ENCODE peak calls at places on chromosomes 12 and 14, in ten cellular contexts. I, D, Q, Z, O, L, C, M, P and T are unnamed samples.

GRCh38 chr14:25150934-25151790 is 101.2 kb upstream of the STXBP6 start:
- DNase-seq in O (no peak), D (no peak), Z (peak; percentile 79), I (peak; percentile 10), M (no peak), Q (peak; percentile 76), P (no peak), C (no peak), L (no peak), T (no peak)

GRCh38 chr14:78486081-78486480 is 315.9 kb downstream of the NRXN3 start:
- DNase-seq in I (no peak), Q (no peak), D (no peak), Z (no peak), P (no peak), M (no peak), L (no peak), C (no peak), O (no peak), T (no peak)

GRCh38 chr14:66038214-66038977 is 447.8 kb upstream of the CCDC196 start:
- DNase-seq in Z (peak; percentile 14), L (no peak), M (peak; percentile 37), Q (peak; percentile 97), O (no peak), I (no peak), D (no peak), C (no peak), P (no peak), T (no peak)

GRCh38 chr12:109286252-109286651 is 22.8 kb downstream of the FOXN4 start:
- DNase-seq in D (no peak), Q (no peak), C (no peak), M (no peak), Z (no peak), I (no peak), P (no peak), O (no peak), L (no peak), T (no peak)

GRCh38 chr12:114744696-114745095 is 60.7 kb upstream of the TBX3 start:
- DNase-seq in O (no peak), Z (no peak), D (no peak), I (no peak), Q (no peak), P (no peak), M (no peak), C (no peak), L (no peak), T (no peak)

GRCh38 chr14:101058571-101058970 is 155.0 kb upstream of the RTL1 start:
- DNase-seq in O (no peak), Z (peak; percentile 57), D (no peak), I (no peak), Q (no peak), L (no peak), C (no peak), M (no peak), P (no peak), T (no peak)

GRCh38 chr12:71848212-71848611 is 8.7 kb downstream of the TBC1D15 start:
- DNase-seq in I (no peak), P (no peak), D (no peak), C (no peak), O (no peak), M (no peak), L (no peak), Q (no peak), Z (no peak), T (no peak)

GRCh38 chr14:52918486-52918885 is 32.4 kb downstream of the FERMT2 start:
- DNase-seq in C (no peak), Q (peak; percentile 57), M (no peak), O (no peak), P (peak; percentile 74), I (no peak), D (no peak), L (peak; percentile 73), Z (peak; percentile 68), T (no peak)

GRCh38 chr12:120194534-120195395 is at the start of gene GCN1:
- DNase-seq in Z (peak; percentile 86), M (peak; percentile 86), C (peak; percentile 88), I (peak; percentile 73), D (peak; percentile 89), L (peak; percentile 77), Q (peak; percentile 87), O (peak; percentile 93), P (peak; percentile 86), T (peak; percentile 86)

GRCh38 chr12:120199025-120199424 is 1.9 kb downstream of the RPLP0 start:
- DNase-seq in P (no peak), I (no peak), L (no peak), Z (no peak), Q (no peak), O (no peak), C (no peak), D (no peak), M (no peak), T (no peak)

GRCh38 chr12:120197542-120197887 is 3.0 kb upstream of the GCN1 start:
- DNase-seq in P (no peak), O (no peak), M (no peak), L (no peak), Q (no peak), Z (no peak), D (no peak), I (no peak), C (no peak), T (no peak)

GRCh38 chr12:120194226-120194533 is 335 bp downstream of the GCN1 start:
- DNase-seq in O (no peak), Z (no peak), P (no peak), L (no peak), D (no peak), Q (no peak), M (no peak), C (no peak), I (no peak), T (no peak)

DNA sequence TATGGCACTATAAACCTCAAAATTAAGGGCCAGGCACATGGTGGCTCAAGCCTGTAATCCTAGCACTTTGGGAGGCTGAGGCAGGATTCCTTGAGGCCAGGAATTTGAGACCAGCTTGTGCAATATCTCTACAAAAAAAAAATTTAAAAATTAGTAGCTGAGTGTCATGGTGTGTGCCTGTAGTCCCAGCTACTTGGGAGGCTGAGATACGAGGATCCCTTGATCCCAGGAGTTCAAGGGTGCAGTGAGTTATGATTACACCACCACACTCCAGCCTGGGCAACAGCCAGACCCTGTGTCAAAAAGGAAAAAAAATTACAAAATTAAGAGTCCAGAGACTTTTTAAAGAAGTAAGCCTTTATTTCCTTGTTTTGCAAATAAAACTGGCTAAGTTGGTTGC is 1.8 kb upstream of the GCN1 start:
- DNase-seq in M (no peak), D (no peak), Z (no peak), L (no peak), I (no peak), Q (no peak), C (no peak), P (no peak), O (no peak), T (no peak)
- H3K4me3 ChIP-seq in M (no peak overlapping the region), D (no peak overlapping the region), Z (no peak overlapping the region), L (no peak overlapping the region), I (no peak overlapping the region), Q (no peak overlapping the region), C (no peak overlapping the region), P (no peak overlapping the region), O (no peak overlapping the region), T (no peak overlapping the region)

GRCh38 chr14:99624971-99625370 is 20.0 kb upstream of the HHIPL1 start:
- DNase-seq in Z (no peak), Q (no peak), P (no peak), C (no peak), D (no peak), O (no peak), L (no peak), I (no peak), M (no peak), T (no peak)

GRCh38 chr14:99625476-99625875 is 19.5 kb upstream of the HHIPL1 start:
- DNase-seq in M (no peak), C (no peak), O (no peak), Q (no peak), P (no peak), I (no peak), L (no peak), Z (no peak), D (no peak), T (no peak)

GRCh38 chr14:99624024-99624423 is 20.0 kb upstream of the CCDC85C start:
- DNase-seq in M (no peak), L (no peak), Q (no peak), I (no peak), O (no peak), Z (no peak), C (no peak), P (no peak), D (no peak), T (no peak)

GRCh38 chr14:99619873-99620834 is 16.1 kb upstream of the CCDC85C start:
- DNase-seq in Z (peak; percentile 68), Q (peak; percentile 51), C (no peak), D (no peak), I (no peak), L (no peak), M (no peak), P (no peak), O (no peak), T (no peak)

DNA sequence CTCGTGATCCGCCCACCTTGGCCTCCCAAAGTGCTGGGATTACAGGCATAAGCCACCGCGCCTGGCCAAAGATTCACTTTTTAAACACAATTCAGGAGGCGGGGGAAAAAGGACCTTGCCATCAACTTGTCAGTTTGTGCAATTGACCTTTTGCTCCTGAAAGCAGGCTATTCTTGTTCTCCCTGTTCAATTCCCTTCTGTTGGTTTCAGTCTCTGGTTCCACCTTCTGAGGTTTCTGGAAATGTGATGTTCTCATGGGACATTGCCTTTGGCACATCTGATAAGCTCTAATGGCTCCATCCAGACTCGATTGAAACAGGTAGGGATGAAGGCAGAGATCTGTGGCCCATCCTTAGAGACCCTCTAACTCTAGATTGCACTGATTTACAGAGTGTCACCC is 17.9 kb upstream of the CCDC85C start:
- DNase-seq in Z (no peak), I (no peak), P (no peak), D (no peak), O (no peak), Q (no peak), M (no peak), L (no peak), C (no peak), T (no peak)
- H3K4me1 ChIP-seq in Z (peaks cover 14% of the 10 kb centered on the region), I (no peaks in the 10 kb centered on the region), P (no peaks in the 10 kb centered on the region), D (peaks cover 7% of the 10 kb centered on the region), O (no peaks in the 10 kb centered on the region), Q (peaks cover 6% of the 10 kb centered on the region), M (no peaks in the 10 kb centered on the region), L (no peaks in the 10 kb centered on the region), C (no peaks in the 10 kb centered on the region), T (peaks cover 24% of the 10 kb centered on the region)

GRCh38 chr12:54555670-54556257 is 6.4 kb downstream of the PDE1B start:
- DNase-seq in Z (no peak), I (no peak), O (no peak), L (no peak), P (no peak), C (no peak), D (no peak), M (no peak), Q (no peak), T (no peak)

GRCh38 chr12:54546511-54546910 is 2.9 kb upstream of the PDE1B start:
- DNase-seq in C (no peak), L (no peak), M (no peak), Z (no peak), O (no peak), Q (no peak), I (no peak), P (no peak), D (no peak), T (no peak)

GRCh38 chr12:54544743-54545142 is 4.7 kb upstream of the PDE1B start:
- DNase-seq in O (no peak), L (no peak), I (no peak), M (no peak), Z (no peak), D (no peak), C (no peak), P (no peak), Q (no peak), T (no peak)

GRCh38 chr12:54549774-54550451 is 512 bp downstream of the PDE1B start:
- DNase-seq in Q (peak; percentile 9), P (peak; percentile 6), M (no peak), C (no peak), D (no peak), Z (peak; percentile 6), O (peak; percentile 68), L (peak; percentile 4), I (no peak), T (no peak)
- H3K27me3 ChIP-seq in Q (peaks cover 36% of the 10 kb centered on the region), P (no peaks in the 10 kb centered on the region), M (no peaks in the 10 kb centered on the region), C (peaks cover 3% of the 10 kb centered on the region), D (peaks cover 35% of the 10 kb centered on the region), Z (peaks cover 20% of the 10 kb centered on the region), O (no peaks in the 10 kb centered on the region), L (no peaks in the 10 kb centered on the region), I (peaks cover 4% of the 10 kb centered on the region), T (peaks cover 88% of the 10 kb centered on the region)

GRCh38 chr14:51023964-51024363 is 70.9 kb downstream of the TRIM9 start:
- DNase-seq in P (no peak), Z (peak; percentile 51), C (no peak), Q (no peak), M (no peak), L (no peak), I (no peak), D (no peak), O (no peak), T (no peak)

GRCh38 chr14:51024377-51024776 is 70.5 kb downstream of the TRIM9 start:
- DNase-seq in I (no peak), D (no peak), M (no peak), Q (no peak), P (no peak), O (no peak), Z (no peak), C (no peak), L (no peak), T (no peak)

GRCh38 chr14:51028851-51029754 is 65.8 kb downstream of the TRIM9 start:
- DNase-seq in P (no peak), L (no peak), M (no peak), Q (peak; percentile 31), C (no peak), I (no peak), Z (peak; percentile 46), O (no peak), D (no peak), T (no peak)
- H3K4me3 ChIP-seq in P (no peak overlapping the region), L (no peak overlapping the region), M (no peak overlapping the region), Q (no peak overlapping the region), C (no peak overlapping the region), I (no peak overlapping the region), Z (no peak overlapping the region), O (no peak overlapping the region), D (no peak overlapping the region), T (no peak overlapping the region)